ENCODE peak calls at places on chromosomes 5 and 9, in seven cellular contexts. One of them, this sample, is unnamed.

GRCh38 chr5:124280044-124280443 is 466.4 kb downstream of the ZNF608 start:
- DNase-seq in HEK293T: no peak
- DNase-seq in NCI-H146: no peak
- DNase-seq in colonic mucosa: no peak
- DNase-seq in head of caudate nucleus: no peak
- DNase-seq in NCI-H748 treated with DMSO at 0.1 percent for 48 hours: no peak
- DNase-seq in nucleus accumbens: no peak
- DNase-seq in this sample: no peak

GRCh38 chr9:130421802-130422276 is 22.9 kb upstream of the ASS1 start:
- DNase-seq in nucleus accumbens: no peak
- DNase-seq in NCI-H748 treated with DMSO at 0.1 percent for 48 hours: peak
- DNase-seq in head of caudate nucleus: no peak
- DNase-seq in HEK293T: no peak
- DNase-seq in NCI-H146: peak
- DNase-seq in colonic mucosa: no peak
- DNase-seq in this sample: no peak

GRCh38 chr5:169244812-169245211 is 56.1 kb downstream of the SLIT3 start:
- DNase-seq in HEK293T: no peak
- DNase-seq in NCI-H146: no peak
- DNase-seq in nucleus accumbens: peak
- DNase-seq in colonic mucosa: no peak
- DNase-seq in NCI-H748 treated with DMSO at 0.1 percent for 48 hours: no peak
- DNase-seq in head of caudate nucleus: peak
- DNase-seq in this sample: no peak

GRCh38 chr9:75960561-75960960 is 70.1 kb downstream of the PCSK5 start:
- DNase-seq in NCI-H146: no peak
- DNase-seq in HEK293T: no peak
- DNase-seq in nucleus accumbens: no peak
- DNase-seq in colonic mucosa: no peak
- DNase-seq in head of caudate nucleus: peak
- DNase-seq in NCI-H748 treated with DMSO at 0.1 percent for 48 hours: no peak
- DNase-seq in this sample: no peak

GRCh38 chr5:147407094-147407681 is 102.7 kb downstream of the DPYSL3 start:
- DNase-seq in nucleus accumbens: no peak
- DNase-seq in colonic mucosa: no peak
- DNase-seq in head of caudate nucleus: no peak
- DNase-seq in NCI-H748 treated with DMSO at 0.1 percent for 48 hours: no peak
- DNase-seq in HEK293T: no peak
- DNase-seq in NCI-H146: no peak
- DNase-seq in this sample: no peak

GRCh38 chr9:121703014-121703734 is 51.7 kb downstream of the DAB2IP start:
- DNase-seq in nucleus accumbens: no peak
- DNase-seq in HEK293T: no peak
- DNase-seq in head of caudate nucleus: no peak
- DNase-seq in NCI-H146: no peak
- DNase-seq in colonic mucosa: no peak
- DNase-seq in NCI-H748 treated with DMSO at 0.1 percent for 48 hours: no peak
- DNase-seq in this sample: no peak

GRCh38 chr5:113678924-113679575 is 165.6 kb downstream of the YTHDC2 start:
- DNase-seq in NCI-H146: peak
- DNase-seq in nucleus accumbens: no peak
- DNase-seq in colonic mucosa: peak
- DNase-seq in NCI-H748 treated with DMSO at 0.1 percent for 48 hours: peak
- DNase-seq in HEK293T: peak
- DNase-seq in head of caudate nucleus: peak
- DNase-seq in this sample: no peak

GRCh38 chr5:16431482-16431881 is 34.1 kb downstream of the ZNF622 start:
- DNase-seq in colonic mucosa: no peak
- DNase-seq in NCI-H146: peak
- DNase-seq in nucleus accumbens: no peak
- DNase-seq in head of caudate nucleus: no peak
- DNase-seq in NCI-H748 treated with DMSO at 0.1 percent for 48 hours: peak
- DNase-seq in HEK293T: no peak
- DNase-seq in this sample: no peak

GRCh38 chr5:17732351-17732923 is 98.2 kb downstream of the TAF11L14 start:
- DNase-seq in NCI-H146: no peak
- DNase-seq in colonic mucosa: no peak
- DNase-seq in nucleus accumbens: no peak
- DNase-seq in head of caudate nucleus: no peak
- DNase-seq in HEK293T: no peak
- DNase-seq in NCI-H748 treated with DMSO at 0.1 percent for 48 hours: no peak
- DNase-seq in this sample: no peak

GRCh38 chr5:128304121-128304520 is 220.6 kb downstream of the SLC12A2 start:
- DNase-seq in NCI-H748 treated with DMSO at 0.1 percent for 48 hours: no peak
- DNase-seq in nucleus accumbens: no peak
- DNase-seq in NCI-H146: no peak
- DNase-seq in head of caudate nucleus: no peak
- DNase-seq in colonic mucosa: no peak
- DNase-seq in HEK293T: no peak
- DNase-seq in this sample: no peak

GRCh38 chr9:134504106-134504385 is 137.6 kb upstream of the COL5A1 start:
- DNase-seq in NCI-H748 treated with DMSO at 0.1 percent for 48 hours: no peak
- DNase-seq in nucleus accumbens: no peak
- DNase-seq in HEK293T: no peak
- DNase-seq in NCI-H146: no peak
- DNase-seq in colonic mucosa: no peak
- DNase-seq in head of caudate nucleus: no peak
- DNase-seq in this sample: no peak

GRCh38 chr5:1547236-1547635 is 23.5 kb upstream of the LPCAT1 start:
- DNase-seq in HEK293T: no peak
- DNase-seq in colonic mucosa: no peak
- DNase-seq in NCI-H146: no peak
- DNase-seq in NCI-H748 treated with DMSO at 0.1 percent for 48 hours: no peak
- DNase-seq in head of caudate nucleus: peak
- DNase-seq in nucleus accumbens: no peak
- DNase-seq in this sample: no peak

GRCh38 chr5:54645888-54646284 is 128.3 kb downstream of the SNX18 start:
- DNase-seq in NCI-H748 treated with DMSO at 0.1 percent for 48 hours: no peak
- DNase-seq in head of caudate nucleus: no peak
- DNase-seq in colonic mucosa: no peak
- DNase-seq in NCI-H146: no peak
- DNase-seq in HEK293T: no peak
- DNase-seq in nucleus accumbens: no peak
- DNase-seq in this sample: no peak

GRCh38 chr5:14744296-14745187 is 80.0 kb downstream of the OTULIN start:
- DNase-seq in colonic mucosa: no peak
- DNase-seq in NCI-H748 treated with DMSO at 0.1 percent for 48 hours: no peak
- DNase-seq in NCI-H146: no peak
- DNase-seq in nucleus accumbens: no peak
- DNase-seq in head of caudate nucleus: no peak
- DNase-seq in HEK293T: no peak
- DNase-seq in this sample: no peak

GRCh38 chr5:167899490-167899889 is 392.0 kb upstream of the WWC1 start:
- DNase-seq in colonic mucosa: no peak
- DNase-seq in HEK293T: no peak
- DNase-seq in nucleus accumbens: no peak
- DNase-seq in NCI-H748 treated with DMSO at 0.1 percent for 48 hours: no peak
- DNase-seq in head of caudate nucleus: no peak
- DNase-seq in NCI-H146: no peak
- DNase-seq in this sample: peak

GRCh38 chr9:115640887-115641286 is 512.7 kb upstream of the PAPPA start:
- DNase-seq in NCI-H748 treated with DMSO at 0.1 percent for 48 hours: no peak
- DNase-seq in NCI-H146: no peak
- DNase-seq in colonic mucosa: no peak
- DNase-seq in head of caudate nucleus: no peak
- DNase-seq in HEK293T: no peak
- DNase-seq in nucleus accumbens: no peak
- DNase-seq in this sample: no peak

GRCh38 chr5:15366676-15367391 is 133.1 kb upstream of the FBXL7 start:
- DNase-seq in nucleus accumbens: no peak
- DNase-seq in HEK293T: no peak
- DNase-seq in NCI-H146: no peak
- DNase-seq in colonic mucosa: no peak
- DNase-seq in NCI-H748 treated with DMSO at 0.1 percent for 48 hours: no peak
- DNase-seq in head of caudate nucleus: no peak
- DNase-seq in this sample: no peak

GRCh38 chr5:60972225-60972624 is 27.2 kb downstream of the NDUFAF2 start:
- DNase-seq in head of caudate nucleus: no peak
- DNase-seq in nucleus accumbens: no peak
- DNase-seq in colonic mucosa: no peak
- DNase-seq in NCI-H748 treated with DMSO at 0.1 percent for 48 hours: no peak
- DNase-seq in NCI-H146: no peak
- DNase-seq in HEK293T: no peak
- DNase-seq in this sample: no peak

This sample was measured in frontal cortex.